ENCODE peak calls at places on chromosome 6, in five cellular contexts. O is right lobe of liver; P is effector CD4-positive, alpha-beta T cell; N is stimulated activated CD8-positive, alpha-beta memory T cell treated with anti-CD3 and anti-CD28 coated beads, Interleukin-4, amount 100 ng/mL, for 24 hours; D is activated CD4-positive, alpha-beta T cell treated with anti-CD3 and anti-CD28 coated beads, Interleukin-2, amount 10 ng/mL, durations not matched to agents 7 days and 5 days. L is an unnamed sample.
A peak's percentile ranks its signal among the peaks of the same experiment; 100 is the strongest.

GRCh38 chr6:46014511-46015118 is 1.0 kb downstream of the CLIC5 start:
- DNase-seq in O (no peak), D (no peak), P (no peak), N (no peak), L (peak; percentile 19)

GRCh38 chr6:108876929-108877775 is 28.9 kb downstream of the ARMC2 start:
- DNase-seq in N (no peak), P (no peak), D (no peak), O (no peak), L (no peak)

GRCh38 chr6:161242779-161243693 is 30.8 kb downstream of the AGPAT4 start:
- DNase-seq in P (no peak), O (no peak), N (peak; percentile 51), D (no peak), L (no peak)

GRCh38 chr6:118876201-118876600 is 17.8 kb upstream of the ASF1A start:
- DNase-seq in D (no peak), O (no peak), P (no peak), N (no peak), L (no peak)

GRCh38 chr6:126535585-126535984 is 195.7 kb downstream of the CENPW start:
- DNase-seq in D (no peak), N (no peak), P (no peak), O (no peak), L (no peak)

GRCh38 chr6:32375739-32376529 is 4.2 kb upstream of the TSBP1 start:
- DNase-seq in P (no peak), D (no peak), O (no peak), N (no peak), L (no peak)

GRCh38 chr6:72822691-72823090 is 200.8 kb downstream of the KCNQ5 start:
- DNase-seq in O (no peak), D (no peak), N (no peak), P (no peak), L (no peak)

GRCh38 chr6:77249560-77249959 is 213.7 kb downstream of the HTR1B start:
- DNase-seq in O (no peak), P (no peak), D (no peak), N (no peak), L (no peak)

GRCh38 chr6:139109558-139109957 is 25.3 kb upstream of the HECA start:
- DNase-seq in O (no peak), D (peak; percentile 35), N (no peak), P (no peak), L (no peak)

GRCh38 chr6:26056583-26057350 is 30.5 kb upstream of the HFE start:
- DNase-seq in P (no peak), D (peak; percentile 24), O (no peak), N (no peak), L (no peak)

GRCh38 chr6:119308048-119308570 is 41.5 kb downstream of the MAN1A1 start:
- DNase-seq in P (no peak), N (no peak), D (no peak), O (peak; percentile 61), L (no peak)

GRCh38 chr6:10073326-10073725 is 341.5 kb downstream of the TFAP2A start:
- DNase-seq in P (no peak), D (no peak), N (no peak), O (no peak), L (no peak)

GRCh38 chr6:135195045-135195444 is 13.9 kb downstream of the MYB start:
- DNase-seq in P (no peak), N (no peak), D (no peak), O (no peak), L (no peak)

GRCh38 chr6:142408409-142408808 is 106.6 kb downstream of the ADGRG6 start:
- DNase-seq in N (no peak), P (no peak), D (no peak), O (no peak), L (no peak)

GRCh38 chr6:69827491-69827890 is 30.7 kb upstream of the LMBRD1 start:
- DNase-seq in P (no peak), N (no peak), O (no peak), D (no peak), L (no peak)

GRCh38 chr6:125519367-125519766 is 217.6 kb upstream of the HDDC2 start:
- DNase-seq in D (no peak), N (no peak), P (no peak), O (no peak), L (no peak)

GRCh38 chr6:52543262-52543661 is 33.6 kb downstream of the TRAM2 start:
- DNase-seq in N (no peak), D (no peak), O (no peak), P (no peak), L (no peak)

GRCh38 chr6:43391448-43392031 is 22.1 kb upstream of the ZNF318 start:
- DNase-seq in O (no peak), P (peak; percentile 44), D (peak; percentile 56), N (no peak), L (no peak)

GRCh38 chr6:34565722-34566137 is 9.6 kb upstream of the SPDEF start:
- DNase-seq in P (no peak), O (no peak), N (no peak), D (no peak), L (no peak)

GRCh38 chr6:14804444-14805210 is 441.2 kb upstream of the JARID2 start:
- DNase-seq in O (peak; percentile 85), D (no peak), P (no peak), N (no peak), L (no peak)

GRCh38 chr6:5525209-5525608 is 263.9 kb downstream of the FARS2 start:
- DNase-seq in N (no peak), D (no peak), O (no peak), P (no peak), L (no peak)

GRCh38 chr6:24974182-24975171 is 38.7 kb upstream of the RIPOR2 start:
- DNase-seq in P (peak; percentile 19), D (no peak), N (no peak), O (no peak), L (peak; percentile 25)

GRCh38 chr6:158837684-158838625 is 18.8 kb upstream of the EZR start:
- DNase-seq in P (no peak), O (no peak), N (no peak), D (no peak), L (no peak)

GRCh38 chr6:127402890-127403617 is 56.1 kb downstream of the KIAA0408 start:
- DNase-seq in N (no peak), O (no peak), D (no peak), P (no peak), L (no peak)

GRCh38 chr6:108082539-108082938 is 8.0 kb upstream of the OSTM1 start:
- DNase-seq in D (no peak), O (no peak), P (no peak), N (no peak), L (no peak)

GRCh38 chr6:152669894-152670293 is 27.8 kb upstream of the MYCT1 start:
- DNase-seq in P (no peak), D (no peak), N (no peak), O (no peak), L (no peak)

GRCh38 chr6:71181565-71181964 is 107.0 kb upstream of the OGFRL1 start:
- DNase-seq in D (no peak), N (no peak), P (no peak), O (no peak), L (no peak)

GRCh38 chr6:132365319-132365907 is 35.9 kb downstream of the MOXD1 start:
- DNase-seq in N (no peak), P (no peak), D (no peak), O (no peak), L (no peak)

GRCh38 chr6:31407699-31408098 is 4.3 kb downstream of the MICA start:
- DNase-seq in P (no peak), D (no peak), O (no peak), N (no peak), L (no peak)

GRCh38 chr6:85726206-85726605 is 83.5 kb upstream of the SYNCRIP start:
- DNase-seq in P (no peak), O (no peak), D (no peak), N (no peak), L (no peak)

GRCh38 chr6:9399916-9400315 is 964.6 kb upstream of the SLC35B3 start:
- DNase-seq in N (no peak), O (no peak), P (no peak), D (no peak), L (no peak)

GRCh38 chr6:148972481-148972880 is 225.7 kb downstream of the UST start:
- DNase-seq in P (peak; percentile 24), N (peak; percentile 24), O (no peak), D (peak; percentile 40), L (peak; percentile 19)

GRCh38 chr6:154397491-154398195 is 41.0 kb upstream of the IPCEF1 start:
- DNase-seq in O (no peak), P (no peak), N (no peak), D (no peak), L (no peak)

GRCh38 chr6:135254471-135254870 is 73.4 kb downstream of the MYB start:
- DNase-seq in P (no peak), N (no peak), D (no peak), O (no peak), L (no peak)

GRCh38 chr6:176766-177165 is 115.5 kb upstream of the DUSP22 start:
- DNase-seq in D (no peak), O (no peak), P (no peak), N (no peak), L (no peak)

GRCh38 chr6:21808045-21808470 is 214.5 kb downstream of the SOX4 start:
- DNase-seq in N (no peak), P (no peak), D (no peak), O (no peak), L (no peak)

GRCh38 chr6:150016324-150017185 is 8.8 kb downstream of the RAET1L start:
- DNase-seq in N (no peak), D (peak; percentile 71), O (peak; percentile 79), P (peak; percentile 62), L (peak; percentile 33)

GRCh38 chr6:110181131-110182027 is 1.2 kb downstream of the CDC40 start:
- DNase-seq in N (no peak), P (no peak), D (peak; percentile 6), O (no peak), L (no peak)

GRCh38 chr6:125301435-125302391 is at the start of gene HDDC2:
- DNase-seq in P (peak; percentile 11), O (peak; percentile 88), N (peak; percentile 33), D (peak; percentile 40), L (peak; percentile 28)

L was measured in activated T-helper 2 cell treated with anti-CD3 and anti-CD28 coated beads, Interferon-gamma antibody, Interleukin-2, Interleukin-4, amounts not matched to agents 10 μg/mL and 5 μg/mL and 100 μg/mL, durations not matched to agents 14 hours and 24 hours and 36 hours.